ENCODE peak calls at places on chromosomes 6 and 20, in six cellular contexts. One of them, this sample, is unnamed.

GRCh38 chr6:19865178-19865577 is 28.0 kb downstream of the ID4 start:
- DNase-seq in K562: no peak
- DNase-seq in GM12878: no peak
- DNase-seq in SK-N-SH: no peak
- DNase-seq in H1: no peak
- DNase-seq in HepG2: no peak
- DNase-seq in this sample: no peak

GRCh38 chr6:55433446-55434130 is 106.3 kb downstream of the GFRAL start:
- DNase-seq in K562: no peak
- DNase-seq in GM12878: no peak
- DNase-seq in SK-N-SH: no peak
- DNase-seq in HepG2: no peak
- DNase-seq in H1: no peak
- DNase-seq in this sample: no peak

GRCh38 chr6:37483917-37484785 is 15.5 kb downstream of the CCDC167 start:
- DNase-seq in GM12878: no peak
- DNase-seq in K562: peak
- DNase-seq in SK-N-SH: peak
- DNase-seq in HepG2: peak
- DNase-seq in H1: peak
- DNase-seq in this sample: peak

GRCh38 chr20:7708112-7708511 is 232.1 kb downstream of the HAO1 start:
- DNase-seq in K562: no peak
- DNase-seq in HepG2: no peak
- DNase-seq in H1: no peak
- DNase-seq in SK-N-SH: no peak
- DNase-seq in GM12878: no peak
- DNase-seq in this sample: no peak

GRCh38 chr20:6884114-6884513 is 116.6 kb downstream of the BMP2 start:
- DNase-seq in GM12878: no peak
- DNase-seq in K562: no peak
- DNase-seq in HepG2: no peak
- DNase-seq in H1: no peak
- DNase-seq in SK-N-SH: no peak
- DNase-seq in this sample: no peak

GRCh38 chr6:167491403-167492095 is 166.7 kb downstream of the TTLL2 start:
- DNase-seq in HepG2: no peak
- DNase-seq in K562: no peak
- DNase-seq in GM12878: no peak
- DNase-seq in H1: no peak
- DNase-seq in SK-N-SH: no peak
- DNase-seq in this sample: no peak

GRCh38 chr6:54493138-54493537 is 184.9 kb downstream of the TINAG start:
- DNase-seq in GM12878: no peak
- DNase-seq in SK-N-SH: no peak
- DNase-seq in K562: no peak
- DNase-seq in H1: no peak
- DNase-seq in HepG2: no peak
- DNase-seq in this sample: no peak

GRCh38 chr6:11009353-11009752 is 34.8 kb downstream of the ELOVL2 start:
- DNase-seq in H1: no peak
- DNase-seq in GM12878: no peak
- DNase-seq in SK-N-SH: no peak
- DNase-seq in K562: no peak
- DNase-seq in HepG2: peak
- DNase-seq in this sample: no peak

GRCh38 chr20:61263084-61263695 is 11.1 kb downstream of the CDH4 start:
- DNase-seq in SK-N-SH: peak
- DNase-seq in H1: peak
- DNase-seq in GM12878: no peak
- DNase-seq in HepG2: no peak
- DNase-seq in K562: peak
- DNase-seq in this sample: peak

GRCh38 chr6:148435386-148435785 is 92.7 kb downstream of the SASH1 start:
- DNase-seq in K562: no peak
- DNase-seq in SK-N-SH: no peak
- DNase-seq in H1: no peak
- DNase-seq in HepG2: no peak
- DNase-seq in GM12878: no peak
- DNase-seq in this sample: no peak

GRCh38 chr6:14743465-14744211 is 502.2 kb upstream of the JARID2 start:
- DNase-seq in SK-N-SH: no peak
- DNase-seq in K562: peak
- DNase-seq in HepG2: peak
- DNase-seq in H1: no peak
- DNase-seq in GM12878: no peak
- DNase-seq in this sample: peak

GRCh38 chr6:55668625-55669024 is 89.6 kb upstream of the HMGCLL1 start:
- DNase-seq in K562: no peak
- DNase-seq in GM12878: no peak
- DNase-seq in SK-N-SH: no peak
- DNase-seq in HepG2: no peak
- DNase-seq in H1: no peak
- DNase-seq in this sample: no peak

GRCh38 chr6:147248859-147249258 is 44.6 kb downstream of the STXBP5 start:
- DNase-seq in SK-N-SH: no peak
- DNase-seq in K562: no peak
- DNase-seq in H1: no peak
- DNase-seq in HepG2: no peak
- DNase-seq in GM12878: no peak
- DNase-seq in this sample: no peak

GRCh38 chr6:166351715-166352285 is 9.5 kb upstream of the SFT2D1 start:
- DNase-seq in K562: peak
- DNase-seq in HepG2: peak
- DNase-seq in H1: no peak
- DNase-seq in SK-N-SH: no peak
- DNase-seq in GM12878: peak
- DNase-seq in this sample: peak

GRCh38 chr6:10520468-10520867 is 683 bp upstream of the GCNT2 start:
- DNase-seq in H1: no peak
- DNase-seq in HepG2: peak
- DNase-seq in K562: no peak
- DNase-seq in SK-N-SH: no peak
- DNase-seq in GM12878: no peak
- DNase-seq in this sample: no peak

DNA sequence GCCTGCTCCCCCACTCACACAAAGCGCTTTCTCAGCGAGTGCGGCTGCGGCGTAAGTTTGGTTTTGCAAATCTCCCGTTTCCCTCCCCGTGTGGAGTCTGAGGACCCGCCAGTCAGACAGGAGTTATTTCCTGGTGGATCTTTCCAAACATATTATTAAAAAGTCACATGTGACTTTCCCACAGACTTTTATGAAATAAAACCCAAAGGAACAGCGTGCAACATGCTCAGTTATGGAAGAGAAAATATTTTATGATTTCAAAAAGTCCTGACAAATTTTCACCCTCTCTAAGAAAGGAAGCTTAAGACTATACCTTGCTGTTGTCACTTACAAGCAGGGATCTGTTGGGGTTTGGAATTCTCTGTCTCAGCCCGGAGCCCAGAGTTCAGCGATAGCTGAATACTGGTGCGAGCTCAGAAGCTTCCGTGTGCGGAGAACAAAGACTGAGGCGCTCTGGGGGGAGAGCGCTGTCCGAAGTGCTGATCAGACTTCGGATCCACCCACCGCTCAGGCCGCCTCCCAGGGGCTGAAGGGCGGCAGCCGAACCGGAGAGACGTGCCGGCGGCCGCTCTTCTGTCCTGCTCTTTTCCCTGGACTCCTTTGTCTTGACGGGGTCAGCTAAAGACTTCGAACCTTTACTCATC is 2.5 kb upstream of the MYT1 start:
- DNase-seq in HepG2: peak
- DNase-seq in GM12878: no peak
- DNase-seq in K562: peak
- DNase-seq in SK-N-SH: no peak
- DNase-seq in H1: peak
- DNase-seq in this sample: no peak
- TF ChIP-seq GABPA in HepG2: no peak
- TF ChIP-seq GABPA in GM12878: no peak
- TF ChIP-seq GABPA in K562: no peak
- TF ChIP-seq GABPA in SK-N-SH: no peak
- TF ChIP-seq GABPA in H1: peak
- TF ChIP-seq GABPA in this sample: no peak

GRCh38 chr20:25042531-25043498 is 15.1 kb downstream of the ACSS1 start:
- DNase-seq in K562: no peak
- DNase-seq in HepG2: no peak
- DNase-seq in SK-N-SH: peak
- DNase-seq in GM12878: peak
- DNase-seq in H1: no peak
- DNase-seq in this sample: peak
- H3K4me3 ChIP-seq in K562: no peak
- H3K4me3 ChIP-seq in HepG2: no peak
- H3K4me3 ChIP-seq in SK-N-SH: no peak
- H3K4me3 ChIP-seq in GM12878: no peak
- H3K4me3 ChIP-seq in H1: no peak
- H3K4me3 ChIP-seq in this sample: no peak

GRCh38 chr6:52089758-52090348 is 2.4 kb upstream of the PKHD1 start:
- DNase-seq in GM12878: no peak
- DNase-seq in H1: no peak
- DNase-seq in SK-N-SH: no peak
- DNase-seq in K562: no peak
- DNase-seq in HepG2: no peak
- DNase-seq in this sample: no peak
- TF ChIP-seq GABPA in GM12878: no peak
- TF ChIP-seq GABPA in H1: no peak
- TF ChIP-seq GABPA in SK-N-SH: no peak
- TF ChIP-seq GABPA in K562: no peak
- TF ChIP-seq GABPA in HepG2: no peak
- TF ChIP-seq GABPA in this sample: no peak

GRCh38 chr6:28468056-28468455 is 24.8 kb upstream of the ZSCAN23 start:
- DNase-seq in GM12878: no peak
- DNase-seq in H1: no peak
- DNase-seq in SK-N-SH: no peak
- DNase-seq in K562: no peak
- DNase-seq in HepG2: no peak
- DNase-seq in this sample: no peak

GRCh38 chr6:28458577-28458976 is 15.3 kb upstream of the ZSCAN23 start:
- DNase-seq in HepG2: no peak
- DNase-seq in K562: no peak
- DNase-seq in H1: no peak
- DNase-seq in GM12878: no peak
- DNase-seq in SK-N-SH: no peak
- DNase-seq in this sample: no peak

GRCh38 chr6:28462401-28462800 is 19.1 kb upstream of the ZSCAN23 start:
- DNase-seq in SK-N-SH: no peak
- DNase-seq in GM12878: no peak
- DNase-seq in H1: no peak
- DNase-seq in HepG2: no peak
- DNase-seq in K562: peak
- DNase-seq in this sample: no peak
- H3K4me3 ChIP-seq in SK-N-SH: no peak
- H3K4me3 ChIP-seq in GM12878: no peak
- H3K4me3 ChIP-seq in H1: no peak
- H3K4me3 ChIP-seq in HepG2: no peak
- H3K4me3 ChIP-seq in K562: no peak
- H3K4me3 ChIP-seq in this sample: no peak

GRCh38 chr20:51532577-51533191 is 9.8 kb downstream of the NFATC2 start:
- DNase-seq in GM12878: no peak
- DNase-seq in K562: no peak
- DNase-seq in H1: no peak
- DNase-seq in HepG2: no peak
- DNase-seq in SK-N-SH: no peak
- DNase-seq in this sample: no peak
- TF ChIP-seq GABPA in GM12878: no peak
- TF ChIP-seq GABPA in K562: no peak
- TF ChIP-seq GABPA in H1: no peak
- TF ChIP-seq GABPA in HepG2: no peak
- TF ChIP-seq GABPA in SK-N-SH: no peak
- TF ChIP-seq GABPA in this sample: no peak

GRCh38 chr20:25251558-25251957 is 3.7 kb downstream of the PYGB start:
- DNase-seq in HepG2: no peak
- DNase-seq in GM12878: no peak
- DNase-seq in H1: peak
- DNase-seq in K562: no peak
- DNase-seq in SK-N-SH: peak
- DNase-seq in this sample: no peak
- H3K4me3 ChIP-seq in HepG2: no peak
- H3K4me3 ChIP-seq in GM12878: no peak
- H3K4me3 ChIP-seq in H1: no peak
- H3K4me3 ChIP-seq in K562: no peak
- H3K4me3 ChIP-seq in SK-N-SH: no peak
- H3K4me3 ChIP-seq in this sample: no peak

DNA sequence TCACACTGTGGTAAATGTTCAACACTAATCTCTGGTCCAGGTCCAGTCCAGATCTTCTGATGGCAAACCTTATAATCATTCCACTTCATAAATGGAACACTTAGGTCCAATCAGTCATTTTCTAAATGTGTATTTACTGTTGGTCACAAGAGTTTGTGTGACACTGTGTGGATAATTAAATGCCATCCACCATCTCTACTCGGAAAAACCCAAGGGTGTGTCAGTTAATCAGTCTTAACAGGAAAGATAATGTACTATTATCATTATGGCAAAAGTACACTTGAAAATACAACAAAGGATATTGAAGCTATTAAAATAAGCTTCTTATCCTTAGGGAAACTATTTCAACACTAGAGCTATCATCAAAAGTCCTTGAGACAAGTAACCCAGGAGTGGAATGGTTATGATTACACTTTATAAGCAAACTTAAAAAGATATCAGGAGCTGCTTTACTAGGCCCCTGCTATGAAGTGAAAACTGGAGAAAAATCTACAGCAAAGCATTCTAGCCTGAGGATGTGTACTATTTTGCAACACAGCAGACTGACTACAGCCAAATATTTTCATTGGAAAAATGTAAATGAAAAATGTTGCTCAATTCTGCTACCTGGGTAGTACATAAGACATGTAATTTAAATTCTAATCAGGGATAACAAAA is 227.9 kb downstream of the LAMA2 start:
- DNase-seq in K562: no peak
- DNase-seq in HepG2: no peak
- DNase-seq in GM12878: no peak
- DNase-seq in SK-N-SH: no peak
- DNase-seq in H1: no peak
- DNase-seq in this sample: no peak
- TF ChIP-seq GABPA in K562: no peak
- TF ChIP-seq GABPA in HepG2: no peak
- TF ChIP-seq GABPA in GM12878: no peak
- TF ChIP-seq GABPA in SK-N-SH: no peak
- TF ChIP-seq GABPA in H1: no peak
- TF ChIP-seq GABPA in this sample: no peak

GRCh38 chr6:44386364-44386928 is 1.1 kb upstream of the CDC5L start:
- DNase-seq in HepG2: no peak
- DNase-seq in K562: peak
- DNase-seq in SK-N-SH: peak
- DNase-seq in H1: no peak
- DNase-seq in GM12878: no peak
- DNase-seq in this sample: no peak
- H3K4me3 ChIP-seq in HepG2: peak
- H3K4me3 ChIP-seq in K562: peak
- H3K4me3 ChIP-seq in SK-N-SH: peak
- H3K4me3 ChIP-seq in H1: peak
- H3K4me3 ChIP-seq in GM12878: peak
- H3K4me3 ChIP-seq in this sample: peak

This sample was measured in HL-60.